ENCODE peak calls at places on chromosomes 7 and 10, in five cellular contexts. U is cardiac muscle cell, P is colonic mucosa, W is heart right ventricle, Z is aorta. C is an unnamed sample. For H3K36me3, the result is how much of the 10 kb centered on the place peaks cover.

GRCh38 chr7:75905785-75906604 is 9.0 kb upstream of the POR start:
- DNase-seq in U (peak), P (peak), W (peak), Z (peak), C (peak)

GRCh38 chr10:43039629-43040481 is 37.0 kb upstream of the RET start:
- DNase-seq in U (peak), P (peak), W (peak), Z (no peak), C (peak)

GRCh38 chr10:59177031-59177861 is 803 bp downstream of the PHYHIPL start:
- DNase-seq in U (peak), P (peak), W (peak), Z (peak), C (peak)

GRCh38 chr7:99833289-99833877 is 5.6 kb downstream of the CYP3A43 start:
- DNase-seq in U (peak), P (no peak), W (no peak), Z (no peak), C (no peak)

GRCh38 chr10:59337254-59337653 is 25.1 kb downstream of the FAM13C start:
- DNase-seq in U (peak), P (peak), W (peak), Z (no peak), C (no peak)

GRCh38 chr7:54664235-54665228 is 94.5 kb downstream of the SEC61G start:
- DNase-seq in U (peak), P (peak), W (peak), Z (no peak), C (no peak)

GRCh38 chr7:73451780-73452398 is 18.3 kb downstream of the FZD9 start:
- DNase-seq in U (peak), P (no peak), W (no peak), Z (no peak), C (no peak)

GRCh38 chr10:91409869-91410637 is at the start of gene HECTD2:
- DNase-seq in U (peak), P (peak), W (peak), Z (peak), C (peak)

GRCh38 chr7:40859965-40860543 is 725.2 kb downstream of the SUGCT start:
- DNase-seq in U (no peak), P (no peak), W (peak), Z (no peak), C (no peak)

GRCh38 chr10:79074732-79075131 is 6.0 kb downstream of the ZMIZ1 start:
- DNase-seq in U (no peak), P (peak), W (no peak), Z (no peak), C (peak)

GRCh38 chr7:73520673-73521635 is 1.1 kb downstream of the BAZ1B start:
- DNase-seq in U (peak), P (peak), W (peak), Z (no peak), C (peak)

GRCh38 chr10:78741541-78741940 is 327.2 kb upstream of the ZMIZ1 start:
- DNase-seq in U (peak), P (no peak), W (peak), Z (no peak), C (no peak)

GRCh38 chr10:124698560-124699470 is 45.4 kb downstream of the FAM53B start:
- DNase-seq in U (no peak), P (no peak), W (no peak), Z (peak), C (no peak)

GRCh38 chr7:149050941-149051340 is 22.6 kb upstream of the PDIA4 start:
- DNase-seq in U (peak), P (no peak), W (no peak), Z (no peak), C (no peak)

GRCh38 chr10:107687702-107688101 is 523.2 kb upstream of the SORCS1 start:
- DNase-seq in U (no peak), P (no peak), W (no peak), Z (no peak), C (no peak)

GRCh38 chr7:105643384-105643783 is 62.1 kb upstream of the EFCAB10 start:
- DNase-seq in U (peak), P (no peak), W (peak), Z (no peak), C (no peak)

GRCh38 chr10:48604408-48605263 is at the start of gene ARHGAP22:
- DNase-seq in U (peak), P (peak), W (peak), Z (peak), C (peak)

GRCh38 chr7:110486549-110486948 is 604.4 kb upstream of the LRRN3 start:
- DNase-seq in U (no peak), P (no peak), W (no peak), Z (no peak), C (no peak)

GRCh38 chr7:110480964-110481363 is 610.0 kb upstream of the LRRN3 start:
- DNase-seq in U (no peak), P (no peak), W (no peak), Z (no peak), C (no peak)

GRCh38 chr7:110483553-110483952 is 607.4 kb upstream of the LRRN3 start:
- DNase-seq in U (no peak), P (no peak), W (no peak), Z (no peak), C (no peak)

GRCh38 chr7:110484316-110484715 is 606.6 kb upstream of the LRRN3 start:
- DNase-seq in U (no peak), P (no peak), W (no peak), Z (no peak), C (no peak)
- H3K4me3 ChIP-seq in U (no peak), P (no peak), W (no peak), Z (no peak), C (no peak)

DNA sequence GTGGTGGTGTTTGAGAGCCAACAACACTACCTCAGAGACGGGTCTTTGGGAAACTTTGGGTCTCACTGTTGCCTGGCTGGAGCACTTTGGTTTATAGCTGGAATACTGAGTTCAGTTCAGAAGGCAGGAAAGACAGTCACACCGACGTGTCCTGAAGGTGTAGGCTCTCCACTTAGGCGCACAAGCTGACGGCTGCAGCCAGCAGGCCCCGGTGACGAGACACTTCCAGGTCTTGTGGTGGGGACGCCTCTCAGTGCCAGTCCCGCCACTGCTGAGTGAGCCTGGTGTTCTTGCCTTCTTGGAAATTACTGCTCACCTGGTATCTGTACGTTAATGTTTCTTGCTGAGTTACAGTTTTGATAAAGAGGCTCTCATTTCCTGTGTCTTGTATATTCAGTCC is 74.0 kb downstream of the WDR37 start:
- DNase-seq in U (no peak), P (peak), W (no peak), Z (no peak), C (no peak)
- H3K36me3 ChIP-seq in U (under half), P (under half), W (under half), Z (under half), C (half or more)

DNA sequence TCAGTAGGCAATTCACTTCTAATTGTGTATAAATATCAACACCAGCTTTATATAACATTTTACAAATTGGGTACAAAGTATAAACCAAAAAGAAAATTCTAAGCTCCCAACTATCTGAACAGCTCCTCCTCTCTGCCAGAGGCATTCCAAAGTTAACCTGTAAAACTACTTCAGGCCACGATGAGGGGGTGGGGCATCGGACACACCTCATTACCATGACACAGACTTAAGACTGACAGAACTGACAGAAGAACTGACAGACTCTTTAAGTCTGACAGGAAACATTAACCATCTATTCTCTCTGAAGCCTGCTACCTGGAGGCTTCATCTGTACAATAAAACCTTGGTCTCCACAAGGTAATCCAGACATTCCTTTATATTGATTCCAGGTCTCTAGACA is 12.3 kb downstream of the ESYT2 start:
- DNase-seq in U (no peak), P (peak), W (no peak), Z (no peak), C (peak)
- H3K4me3 ChIP-seq in U (no peak), P (no peak), W (no peak), Z (no peak), C (no peak)

DNA sequence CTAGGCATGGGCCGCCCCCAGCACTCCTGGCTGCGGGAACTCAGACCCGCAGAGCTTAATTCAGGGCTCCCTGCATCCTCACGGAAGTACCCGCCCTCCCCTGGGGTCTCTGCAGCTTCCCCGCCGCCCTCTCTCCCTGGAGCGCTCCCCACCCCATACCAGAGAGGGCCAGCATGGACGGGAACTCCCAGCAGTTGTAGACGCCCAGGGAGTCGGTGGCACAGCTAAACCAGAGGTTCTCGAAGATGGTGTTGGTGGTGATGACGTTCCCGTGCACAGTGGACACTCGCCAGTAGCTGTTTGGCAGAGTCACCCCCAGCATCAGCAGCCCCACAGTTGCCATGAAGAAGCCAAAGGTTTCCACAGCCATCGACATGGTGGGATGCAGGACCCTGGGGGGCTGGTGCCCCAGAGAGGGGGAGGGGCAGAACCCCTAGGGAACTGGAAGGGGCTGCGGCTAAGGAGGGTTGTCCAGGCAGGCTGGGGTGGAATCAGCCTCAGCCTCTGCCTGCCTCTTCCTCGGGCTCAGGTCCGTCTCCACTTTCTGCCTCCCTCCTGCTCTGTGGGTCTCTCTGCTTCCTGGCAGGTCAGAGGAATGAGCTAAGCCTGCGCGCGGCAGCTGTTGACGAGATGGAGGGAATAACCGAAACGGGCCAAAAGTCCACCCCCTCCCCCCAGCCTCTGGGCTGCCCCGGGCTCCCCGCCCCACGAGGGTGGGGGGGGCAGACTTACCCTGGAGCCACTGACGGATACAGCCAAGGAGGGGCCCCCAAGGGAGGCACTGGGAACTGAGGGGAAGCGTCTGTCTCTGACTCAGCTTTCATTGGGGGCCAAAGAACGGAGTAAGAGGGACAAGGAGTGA is at the start of gene CLDN15:
- DNase-seq in U (peak), P (peak), W (peak), Z (peak), C (no peak)
- H3K36me3 ChIP-seq in U (under half), P (under half), W (under half), Z (under half), C (half or more)

GRCh38 chr10:113458461-113458860 is 94.4 kb upstream of the HABP2 start:
- DNase-seq in U (no peak), P (no peak), W (no peak), Z (no peak), C (no peak)
- H3K4me3 ChIP-seq in U (no peak), P (no peak), W (no peak), Z (no peak), C (no peak)

GRCh38 chr10:98422182-98422581 is 7.2 kb upstream of the PYROXD2 start:
- DNase-seq in U (no peak), P (no peak), W (no peak), Z (no peak), C (no peak)
- H3K36me3 ChIP-seq in U (under half), P (under half), W (under half), Z (under half), C (half or more)

DNA sequence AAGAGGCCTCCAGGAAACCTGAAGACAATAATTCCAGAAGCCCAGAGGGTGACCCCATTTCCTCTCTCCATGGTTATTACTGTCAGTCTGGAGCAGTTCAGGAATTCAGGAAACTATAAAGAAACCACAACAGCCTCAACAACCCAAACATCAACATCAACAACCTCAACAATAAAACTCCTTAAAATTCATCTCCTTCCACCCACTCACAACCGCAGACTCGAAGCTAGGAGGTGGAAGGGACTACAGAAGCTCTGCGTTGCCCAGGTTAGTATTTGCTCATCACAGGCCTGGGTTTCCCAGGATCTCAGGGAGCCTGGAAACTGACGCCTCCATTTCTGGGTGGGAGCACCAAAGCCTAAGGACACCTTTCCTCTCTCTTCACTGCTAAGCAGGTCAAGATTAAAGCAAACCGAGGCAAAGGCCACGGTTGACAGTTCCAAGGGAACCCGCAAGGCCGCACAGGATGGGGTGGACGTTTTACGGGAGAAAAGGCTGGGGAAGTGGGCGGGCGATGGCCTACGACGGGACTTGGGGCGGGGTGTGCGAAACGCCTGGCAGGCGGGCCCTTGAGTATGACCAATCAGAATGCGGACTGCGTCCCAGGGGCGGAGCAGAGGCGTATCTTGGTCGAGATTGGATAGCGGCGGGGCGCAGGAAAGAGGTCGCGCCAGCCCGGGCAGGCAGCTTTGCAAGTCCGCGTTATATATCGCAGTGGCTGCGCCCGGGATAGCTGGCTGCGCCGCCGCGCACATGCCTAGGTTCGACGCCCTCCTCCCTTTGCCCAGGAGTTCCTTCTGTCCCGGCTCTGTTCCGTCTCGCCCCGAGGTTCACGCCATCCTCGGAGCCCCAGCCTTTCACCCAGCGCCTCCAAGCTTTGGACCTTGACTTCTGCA is at the start of gene ELOVL3:
- DNase-seq in U (peak), P (peak), W (peak), Z (peak), C (peak)
- H3K4me3 ChIP-seq in U (peak), P (peak), W (peak), Z (no peak), C (peak)

C was measured in lower lobe of right lung.